ENCODE peak calls at places on chromosomes 6 and 20, in four cellular contexts. One of them, this sample, is unnamed.
A peak's percentile ranks its signal among the peaks of the same experiment; 100 is the strongest.

GRCh38 chr6:8574749-8575468 is 139.6 kb upstream of the SLC35B3 start:
- DNase-seq in brain microvascular endothelial cell: no peak
- DNase-seq in fibroblast of lung: no peak
- DNase-seq in left lung: no peak
- DNase-seq in this sample: no peak

GRCh38 chr20:12166053-12166717 is 248.5 kb downstream of the BTBD3 start:
- DNase-seq in brain microvascular endothelial cell: peak; percentile 70
- DNase-seq in fibroblast of lung: peak; percentile 97
- DNase-seq in left lung: no peak
- DNase-seq in this sample: no peak

GRCh38 chr6:142294681-142295080 is 7.1 kb upstream of the ADGRG6 start:
- DNase-seq in brain microvascular endothelial cell: no peak
- DNase-seq in left lung: no peak
- DNase-seq in fibroblast of lung: no peak
- DNase-seq in this sample: no peak

GRCh38 chr6:166488081-166488685 is 98.3 kb downstream of the RAMACL start:
- DNase-seq in brain microvascular endothelial cell: peak; percentile 60
- DNase-seq in fibroblast of lung: no peak
- DNase-seq in left lung: peak; percentile 70
- DNase-seq in this sample: peak; percentile 63

GRCh38 chr20:40010483-40010882 is 678.6 kb downstream of the MAFB start:
- DNase-seq in left lung: no peak
- DNase-seq in brain microvascular endothelial cell: no peak
- DNase-seq in fibroblast of lung: no peak
- DNase-seq in this sample: no peak

GRCh38 chr6:21597706-21598273 is 4.2 kb downstream of the SOX4 start:
- DNase-seq in brain microvascular endothelial cell: no peak
- DNase-seq in left lung: no peak
- DNase-seq in fibroblast of lung: no peak
- DNase-seq in this sample: no peak

GRCh38 chr6:42450314-42451145 is 1.2 kb downstream of the TRERF1 start:
- DNase-seq in brain microvascular endothelial cell: no peak
- DNase-seq in left lung: peak; percentile 41
- DNase-seq in fibroblast of lung: peak; percentile 45
- DNase-seq in this sample: no peak

GRCh38 chr6:127366281-127367022 is 23.0 kb upstream of the ECHDC1 start:
- DNase-seq in fibroblast of lung: peak; percentile 96
- DNase-seq in brain microvascular endothelial cell: peak; percentile 98
- DNase-seq in left lung: peak; percentile 42
- DNase-seq in this sample: no peak

GRCh38 chr20:8805737-8806442 is 263.0 kb upstream of the PLCB4 start:
- DNase-seq in fibroblast of lung: peak; percentile 3
- DNase-seq in brain microvascular endothelial cell: no peak
- DNase-seq in left lung: no peak
- DNase-seq in this sample: no peak

GRCh38 chr20:58514321-58515239 is 619 bp downstream of the APCDD1L start:
- DNase-seq in fibroblast of lung: peak; percentile 65
- DNase-seq in brain microvascular endothelial cell: no peak
- DNase-seq in left lung: no peak
- DNase-seq in this sample: no peak

GRCh38 chr6:56387621-56388413 is 140.4 kb upstream of the COL21A1 start:
- DNase-seq in fibroblast of lung: peak; percentile 32
- DNase-seq in brain microvascular endothelial cell: no peak
- DNase-seq in left lung: peak; percentile 63
- DNase-seq in this sample: no peak

GRCh38 chr20:56624786-56625681 is 4.1 kb upstream of the TFAP2C start:
- DNase-seq in fibroblast of lung: no peak
- DNase-seq in left lung: no peak
- DNase-seq in brain microvascular endothelial cell: no peak
- DNase-seq in this sample: no peak

GRCh38 chr20:25042531-25043498 is 15.1 kb downstream of the ACSS1 start:
- DNase-seq in brain microvascular endothelial cell: no peak
- DNase-seq in left lung: peak; percentile 85
- DNase-seq in fibroblast of lung: no peak
- DNase-seq in this sample: peak; percentile 23

GRCh38 chr6:34414999-34415858 is 10.6 kb downstream of the RPS10 start:
- DNase-seq in left lung: no peak
- DNase-seq in fibroblast of lung: peak; percentile 71
- DNase-seq in brain microvascular endothelial cell: peak; percentile 55
- DNase-seq in this sample: peak; percentile 9

GRCh38 chr6:100664274-100665040 is 199.7 kb upstream of the SIM1 start:
- DNase-seq in left lung: no peak
- DNase-seq in fibroblast of lung: peak; percentile 33
- DNase-seq in brain microvascular endothelial cell: no peak
- DNase-seq in this sample: no peak

GRCh38 chr6:134605034-134605433 is 287.1 kb upstream of the SGK1 start:
- DNase-seq in fibroblast of lung: no peak
- DNase-seq in left lung: no peak
- DNase-seq in brain microvascular endothelial cell: no peak
- DNase-seq in this sample: no peak

GRCh38 chr6:163231356-163232014 is 183.0 kb upstream of the QKI start:
- DNase-seq in brain microvascular endothelial cell: no peak
- DNase-seq in left lung: no peak
- DNase-seq in fibroblast of lung: no peak
- DNase-seq in this sample: no peak

GRCh38 chr6:104525677-104526322 is 333.9 kb downstream of the HACE1 start:
- DNase-seq in left lung: peak; percentile 71
- DNase-seq in fibroblast of lung: peak; percentile 59
- DNase-seq in brain microvascular endothelial cell: peak; percentile 79
- DNase-seq in this sample: peak; percentile 29

GRCh38 chr6:38579010-38579628 is 60.6 kb downstream of the BTBD9 start:
- DNase-seq in brain microvascular endothelial cell: no peak
- DNase-seq in left lung: no peak
- DNase-seq in fibroblast of lung: no peak
- DNase-seq in this sample: no peak

GRCh38 chr20:55160022-55160421 is 684.6 kb downstream of the DOK5 start:
- DNase-seq in left lung: no peak
- DNase-seq in brain microvascular endothelial cell: no peak
- DNase-seq in fibroblast of lung: peak; percentile 75
- DNase-seq in this sample: no peak

GRCh38 chr6:148287979-148288378 is 54.7 kb upstream of the SASH1 start:
- DNase-seq in fibroblast of lung: no peak
- DNase-seq in left lung: no peak
- DNase-seq in brain microvascular endothelial cell: no peak
- DNase-seq in this sample: no peak

GRCh38 chr6:48782230-48782629 is 671.2 kb upstream of the PTCHD4 start:
- DNase-seq in fibroblast of lung: no peak
- DNase-seq in brain microvascular endothelial cell: no peak
- DNase-seq in left lung: no peak
- DNase-seq in this sample: no peak

GRCh38 chr6:105836889-105837288 is 249.2 kb upstream of the PRDM1 start:
- DNase-seq in left lung: no peak
- DNase-seq in fibroblast of lung: no peak
- DNase-seq in brain microvascular endothelial cell: no peak
- DNase-seq in this sample: no peak

GRCh38 chr6:14721103-14721758 is 524.6 kb upstream of the JARID2 start:
- DNase-seq in brain microvascular endothelial cell: no peak
- DNase-seq in left lung: no peak
- DNase-seq in fibroblast of lung: peak; percentile 35
- DNase-seq in this sample: no peak

GRCh38 chr6:149107973-149108372 is 209.5 kb upstream of the TAB2 start:
- DNase-seq in left lung: no peak
- DNase-seq in fibroblast of lung: no peak
- DNase-seq in brain microvascular endothelial cell: no peak
- DNase-seq in this sample: no peak

GRCh38 chr20:37823276-37823980 is 79.5 kb upstream of the VSTM2L start:
- DNase-seq in fibroblast of lung: peak; percentile 28
- DNase-seq in left lung: no peak
- DNase-seq in brain microvascular endothelial cell: peak; percentile 29
- DNase-seq in this sample: no peak

GRCh38 chr6:90584636-90585255 is 2.1 kb downstream of the MAP3K7 start:
- DNase-seq in fibroblast of lung: peak; percentile 60
- DNase-seq in left lung: no peak
- DNase-seq in brain microvascular endothelial cell: no peak
- DNase-seq in this sample: no peak

GRCh38 chr6:24922854-24923253 is 12.9 kb downstream of the RIPOR2 start:
- DNase-seq in fibroblast of lung: no peak
- DNase-seq in brain microvascular endothelial cell: no peak
- DNase-seq in left lung: no peak
- DNase-seq in this sample: no peak

GRCh38 chr20:48204499-48204898 is 419.2 kb upstream of the SULF2 start:
- DNase-seq in left lung: no peak
- DNase-seq in fibroblast of lung: no peak
- DNase-seq in brain microvascular endothelial cell: no peak
- DNase-seq in this sample: no peak

GRCh38 chr6:75023634-75024033 is 182.2 kb downstream of the COL12A1 start:
- DNase-seq in brain microvascular endothelial cell: peak; percentile 27
- DNase-seq in left lung: no peak
- DNase-seq in fibroblast of lung: peak; percentile 32
- DNase-seq in this sample: no peak

GRCh38 chr6:96246563-96246962 is 230.8 kb downstream of the FUT9 start:
- DNase-seq in left lung: no peak
- DNase-seq in brain microvascular endothelial cell: no peak
- DNase-seq in fibroblast of lung: peak; percentile 33
- DNase-seq in this sample: no peak

GRCh38 chr20:47506850-47507249 is 5.2 kb downstream of the NCOA3 start:
- DNase-seq in fibroblast of lung: no peak
- DNase-seq in brain microvascular endothelial cell: no peak
- DNase-seq in left lung: no peak
- DNase-seq in this sample: no peak

GRCh38 chr6:47484616-47485015 is 7.0 kb downstream of the CD2AP start:
- DNase-seq in left lung: no peak
- DNase-seq in brain microvascular endothelial cell: peak; percentile 60
- DNase-seq in fibroblast of lung: peak; percentile 97
- DNase-seq in this sample: no peak

GRCh38 chr6:166683477-166683876 is 56.4 kb upstream of the RPS6KA2 start:
- DNase-seq in fibroblast of lung: peak; percentile 82
- DNase-seq in brain microvascular endothelial cell: no peak
- DNase-seq in left lung: no peak
- DNase-seq in this sample: no peak

GRCh38 chr6:158020272-158020711 is 38.6 kb downstream of the SYNJ2 start:
- DNase-seq in brain microvascular endothelial cell: no peak
- DNase-seq in left lung: no peak
- DNase-seq in fibroblast of lung: no peak
- DNase-seq in this sample: no peak

GRCh38 chr6:116206231-116206903 is 47.5 kb downstream of the TSPYL4 start:
- DNase-seq in left lung: no peak
- DNase-seq in fibroblast of lung: peak; percentile 67
- DNase-seq in brain microvascular endothelial cell: no peak
- DNase-seq in this sample: no peak

GRCh38 chr6:119249319-119249718 is 100.2 kb downstream of the MAN1A1 start:
- DNase-seq in fibroblast of lung: no peak
- DNase-seq in brain microvascular endothelial cell: no peak
- DNase-seq in left lung: no peak
- DNase-seq in this sample: no peak

DNA sequence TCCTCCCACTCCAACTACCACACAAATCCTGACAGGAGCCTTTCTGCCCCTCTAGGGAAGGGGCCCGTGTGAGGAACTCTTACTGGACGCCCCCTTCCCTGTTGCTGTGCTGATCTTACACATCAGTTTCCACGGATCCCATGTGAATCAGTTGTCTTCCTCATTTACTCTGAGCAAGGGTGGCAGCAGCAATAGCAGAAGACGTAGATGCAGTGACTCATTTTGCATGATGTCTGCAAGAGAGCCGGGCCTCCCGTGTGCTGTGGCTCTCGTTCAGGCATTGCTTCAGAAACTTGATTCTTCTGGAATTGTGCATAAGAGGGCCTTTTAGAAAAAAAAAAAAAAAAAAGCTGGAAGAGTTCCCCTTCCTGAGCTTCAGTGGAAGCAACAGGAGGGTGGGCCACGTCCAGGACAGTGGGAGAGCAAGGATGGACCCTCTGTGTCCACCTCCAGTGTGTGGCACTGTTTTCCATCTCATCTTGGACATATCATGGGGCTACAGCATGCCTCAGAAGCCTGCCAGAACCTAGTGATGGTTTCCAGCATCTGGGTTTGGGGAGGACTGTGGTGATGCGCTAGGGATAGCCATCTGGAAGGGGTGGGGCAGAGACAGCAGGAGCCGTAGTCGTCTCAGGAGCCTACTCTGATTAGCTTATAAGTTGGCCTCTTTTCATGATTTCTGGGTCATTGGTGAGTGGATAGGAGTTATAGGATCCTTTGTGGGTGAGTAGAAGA is 62.1 kb downstream of the FOXO3 start:
- DNase-seq in brain microvascular endothelial cell: peak; percentile 90
- DNase-seq in fibroblast of lung: peak; percentile 96
- DNase-seq in left lung: peak; percentile 56
- DNase-seq in this sample: no peak
- H3K27ac ChIP-seq in brain microvascular endothelial cell: peak overlapping the region; percentile 77
- H3K27ac ChIP-seq in fibroblast of lung: peak overlapping the region; percentile 84
- H3K27ac ChIP-seq in left lung: peak overlapping the region; percentile 80
- H3K27ac ChIP-seq in this sample: no peak overlapping the region

GRCh38 chr6:129041563-129041962 is 158.6 kb downstream of the LAMA2 start:
- DNase-seq in left lung: no peak
- DNase-seq in brain microvascular endothelial cell: no peak
- DNase-seq in fibroblast of lung: no peak
- DNase-seq in this sample: no peak
- TF ChIP-seq CTCF in left lung: no peak
- TF ChIP-seq CTCF in brain microvascular endothelial cell: no peak
- TF ChIP-seq CTCF in fibroblast of lung: no peak
- TF ChIP-seq CTCF in this sample: no peak

GRCh38 chr20:62353289-62354030 is 13.7 kb downstream of the LAMA5 start:
- DNase-seq in left lung: no peak
- DNase-seq in fibroblast of lung: no peak
- DNase-seq in brain microvascular endothelial cell: no peak
- DNase-seq in this sample: no peak

GRCh38 chr20:62352402-62353288 is 14.5 kb downstream of the LAMA5 start:
- DNase-seq in left lung: no peak
- DNase-seq in fibroblast of lung: peak; percentile 59
- DNase-seq in brain microvascular endothelial cell: no peak
- DNase-seq in this sample: no peak

GRCh38 chr20:62354811-62355341 is 12.2 kb downstream of the LAMA5 start:
- DNase-seq in brain microvascular endothelial cell: no peak
- DNase-seq in fibroblast of lung: no peak
- DNase-seq in left lung: no peak
- DNase-seq in this sample: no peak

GRCh38 chr20:62355527-62356142 is 11.5 kb downstream of the LAMA5 start:
- DNase-seq in brain microvascular endothelial cell: peak; percentile 55
- DNase-seq in fibroblast of lung: peak; percentile 52
- DNase-seq in left lung: no peak
- DNase-seq in this sample: no peak

GRCh38 chr20:62354031-62354808 is 12.9 kb downstream of the LAMA5 start:
- DNase-seq in brain microvascular endothelial cell: no peak
- DNase-seq in left lung: no peak
- DNase-seq in fibroblast of lung: no peak
- DNase-seq in this sample: no peak
- H3K27ac ChIP-seq in brain microvascular endothelial cell: no peak overlapping the region
- H3K27ac ChIP-seq in left lung: peak overlapping the region; percentile 81
- H3K27ac ChIP-seq in fibroblast of lung: no peak overlapping the region
- H3K27ac ChIP-seq in this sample: no peak overlapping the region

DNA sequence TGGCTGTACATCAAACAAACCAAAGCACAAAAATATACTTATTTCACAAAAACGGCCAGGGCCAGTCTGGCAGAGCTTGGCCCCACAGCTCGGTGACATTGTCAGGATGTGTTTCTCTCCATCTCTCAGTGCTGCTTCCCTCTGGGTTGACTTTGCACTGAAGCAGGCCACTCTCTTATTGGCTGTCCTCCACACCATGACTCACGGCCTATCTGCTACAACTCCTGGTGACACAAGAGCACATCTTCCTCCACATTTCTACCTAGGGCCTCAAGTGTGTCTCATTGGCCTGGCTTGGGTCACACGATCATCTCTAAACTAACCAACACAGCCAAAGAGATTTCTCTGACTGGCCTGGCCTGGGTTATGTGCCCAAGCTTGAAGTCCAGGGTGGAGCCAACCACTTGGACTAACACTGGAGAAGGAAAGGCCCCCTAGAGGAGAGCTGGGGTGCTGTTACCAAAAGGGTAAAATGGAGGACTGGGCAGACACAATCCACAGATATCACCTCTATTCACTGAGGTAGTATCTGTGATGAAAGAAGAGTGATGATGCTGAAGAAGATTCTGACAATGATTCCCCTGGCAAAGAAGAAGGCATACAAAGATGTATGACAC is 159.8 kb upstream of the TSHZ2 start:
- DNase-seq in brain microvascular endothelial cell: no peak
- DNase-seq in fibroblast of lung: no peak
- DNase-seq in left lung: no peak
- DNase-seq in this sample: no peak
- TF ChIP-seq CTCF in brain microvascular endothelial cell: no peak
- TF ChIP-seq CTCF in fibroblast of lung: no peak
- TF ChIP-seq CTCF in left lung: no peak
- TF ChIP-seq CTCF in this sample: no peak